ENCODE peak calls at places on chromosome 22, in ten cellular contexts. Q, X, Y, N, K, C, M, E, R and B are unnamed samples.

GRCh38 chr22:39278040-39278439 is 33.3 kb upstream of the PDGFB start:
- DNase-seq in C (peak), Y (no peak), K (no peak), X (no peak), R (no peak), E (peak), Q (no peak), N (no peak), M (no peak), B (peak)

GRCh38 chr22:36302439-36303114 is 49.6 kb downstream of the APOL1 start:
- DNase-seq in K (no peak), X (no peak), Q (no peak), E (no peak), N (no peak), Y (no peak), R (no peak), C (no peak), M (no peak), B (no peak)

GRCh38 chr22:19128009-19128401 is 3.1 kb upstream of the TSSK2 start:
- DNase-seq in M (no peak), Y (no peak), C (no peak), Q (no peak), K (no peak), X (no peak), N (no peak), E (no peak), R (no peak), B (no peak)

GRCh38 chr22:39474351-39474991 is 17.7 kb downstream of the MGAT3 start:
- DNase-seq in Y (no peak), M (no peak), E (no peak), C (no peak), X (no peak), N (no peak), R (no peak), Q (no peak), K (no peak), B (peak)

GRCh38 chr22:19966908-19967750 is 25.5 kb upstream of the TXNRD2 start:
- DNase-seq in N (no peak), K (no peak), Q (no peak), R (no peak), C (no peak), M (no peak), X (no peak), Y (no peak), E (no peak), B (no peak)

GRCh38 chr22:20959578-20960461 is 7.2 kb upstream of the AIFM3 start:
- DNase-seq in K (no peak), M (no peak), N (no peak), E (no peak), X (no peak), C (no peak), Q (no peak), Y (no peak), R (no peak), B (no peak)

GRCh38 chr22:20628081-20628939 is 120.9 kb downstream of the MED15 start:
- DNase-seq in M (no peak), X (no peak), K (no peak), N (no peak), C (no peak), E (no peak), Y (no peak), R (no peak), Q (no peak), B (no peak)

GRCh38 chr22:46063861-46064235 is 86.5 kb upstream of the PPARA start:
- DNase-seq in M (no peak), X (no peak), Q (no peak), R (no peak), C (no peak), N (no peak), E (no peak), Y (peak), K (no peak), B (peak)

GRCh38 chr22:17866127-17866526 is 91.9 kb upstream of the BID start:
- DNase-seq in R (no peak), K (no peak), N (no peak), Y (no peak), C (no peak), E (no peak), M (no peak), Q (no peak), X (no peak), B (no peak)

GRCh38 chr22:23035557-23036277 is 34.6 kb upstream of the GNAZ start:
- DNase-seq in Q (no peak), Y (no peak), X (no peak), K (no peak), C (no peak), R (no peak), N (no peak), M (no peak), E (no peak), B (no peak)

GRCh38 chr22:35303029-35303624 is 3.4 kb downstream of the TOM1 start:
- DNase-seq in R (no peak), E (no peak), C (no peak), Y (no peak), M (no peak), X (no peak), K (no peak), N (no peak), Q (no peak), B (no peak)

GRCh38 chr22:47168900-47169800 is 406.7 kb downstream of the TBC1D22A start:
- DNase-seq in Y (no peak), N (no peak), X (no peak), C (no peak), R (no peak), K (no peak), E (no peak), M (no peak), Q (no peak), B (peak)

GRCh38 chr22:37229012-37229804 is 14.9 kb downstream of the RAC2 start:
- DNase-seq in K (no peak), E (no peak), C (peak), M (no peak), N (peak), R (no peak), Q (peak), X (no peak), Y (no peak), B (no peak)

GRCh38 chr22:41576877-41577276 is 12.8 kb downstream of the PMM1 start:
- DNase-seq in Y (peak), N (no peak), E (peak), K (peak), C (peak), Q (no peak), R (peak), X (peak), M (no peak), B (no peak)

GRCh38 chr22:22810471-22810870 is 77.1 kb upstream of the IGLL5 start:
- DNase-seq in M (no peak), K (no peak), E (no peak), N (no peak), Y (no peak), R (no peak), Q (no peak), X (no peak), C (no peak), B (no peak)

GRCh38 chr22:35620624-35621245 is 3.6 kb upstream of the MB start:
- DNase-seq in E (no peak), Y (peak), R (no peak), C (peak), K (no peak), X (no peak), Q (peak), M (no peak), N (no peak), B (no peak)

GRCh38 chr22:45776313-45776585 is 104.6 kb downstream of the ATXN10 start:
- DNase-seq in N (no peak), R (no peak), Y (no peak), M (no peak), C (no peak), Q (no peak), X (no peak), K (no peak), E (no peak), B (no peak)

GRCh38 chr22:43375951-43376455 is 32.8 kb upstream of the SCUBE1 start:
- DNase-seq in E (no peak), N (no peak), C (no peak), R (no peak), Y (no peak), K (no peak), X (no peak), Q (no peak), M (no peak), B (no peak)

GRCh38 chr22:41240377-41241132 is at the start of gene CHADL:
- DNase-seq in N (no peak), Y (no peak), M (no peak), R (no peak), Q (no peak), K (no peak), C (no peak), X (no peak), E (peak), B (no peak)

GRCh38 chr22:38949889-38950405 is 7.5 kb upstream of the APOBEC3A start:
- DNase-seq in C (no peak), X (no peak), Q (no peak), N (no peak), K (no peak), Y (no peak), E (no peak), M (no peak), R (no peak), B (no peak)

GRCh38 chr22:38871360-38872171 is 450 bp downstream of the CBX6 start:
- DNase-seq in E (no peak), C (no peak), X (no peak), Q (no peak), M (no peak), N (no peak), Y (no peak), R (peak), K (peak), B (peak)

GRCh38 chr22:38135133-38135706 is 24.7 kb upstream of the BAIAP2L2 start:
- DNase-seq in Q (peak), X (no peak), C (peak), M (no peak), K (no peak), E (no peak), N (peak), R (no peak), Y (no peak), B (no peak)